ENCODE peak calls at places on chromosomes 11 and 22, in five cellular contexts. Q is HL-60, E is heart right ventricle, O is neural progenitor cell, H is cardiac muscle cell. B is an unnamed sample.

GRCh38 chr11:72932132-72932570 is 117.9 kb downstream of the ATG16L2 start:
- DNase-seq in Q (no peak), H (peak; percentile 67), O (no peak), E (no peak), B (no peak)

GRCh38 chr11:35602979-35603378 is 15.3 kb upstream of the FJX1 start:
- DNase-seq in H (no peak), E (no peak), O (no peak), Q (no peak), B (no peak)

GRCh38 chr11:125062931-125063428 is at the start of gene SLC37A2:
- DNase-seq in E (peak; percentile 58), Q (peak; percentile 78), H (peak; percentile 68), O (peak; percentile 90), B (no peak)

GRCh38 chr11:58254936-58255335 is 13.1 kb downstream of the OR10W1 start:
- DNase-seq in E (no peak), O (no peak), H (no peak), Q (no peak), B (no peak)

GRCh38 chr11:86183694-86184093 is 60.9 kb upstream of the EED start:
- DNase-seq in O (no peak), H (peak; percentile 43), Q (no peak), E (no peak), B (no peak)

GRCh38 chr11:2807801-2808241 is 77.8 kb downstream of the CDKN1C start:
- DNase-seq in O (no peak), E (no peak), H (no peak), Q (no peak), B (no peak)

GRCh38 chr11:4491878-4492606 is 9.6 kb downstream of the OR52K1 start:
- DNase-seq in H (no peak), E (no peak), Q (no peak), O (no peak), B (no peak)

GRCh38 chr22:47012589-47013365 is 250.3 kb downstream of the TBC1D22A start:
- DNase-seq in Q (no peak), E (no peak), H (peak; percentile 16), O (no peak), B (no peak)

GRCh38 chr11:46695345-46696211 is 4.8 kb downstream of the ARHGAP1 start:
- DNase-seq in O (no peak), H (no peak), E (no peak), Q (no peak), B (no peak)

GRCh38 chr22:36850016-36850415 is 10.8 kb upstream of the NCF4 start:
- DNase-seq in E (no peak), Q (no peak), H (no peak), O (no peak), B (no peak)

GRCh38 chr22:19497245-19497644 is 17.5 kb downstream of the CDC45 start:
- DNase-seq in E (no peak), O (no peak), Q (no peak), H (peak; percentile 90), B (no peak)

GRCh38 chr11:108501396-108501795 is 3.2 kb upstream of the POGLUT3 start:
- DNase-seq in O (no peak), Q (no peak), E (no peak), H (no peak), B (no peak)

GRCh38 chr11:8219257-8220021 is 44.2 kb downstream of the LMO1 start:
- DNase-seq in E (no peak), O (peak; percentile 72), H (peak; percentile 69), Q (peak; percentile 13), B (no peak)

GRCh38 chr11:72793081-72793451 is 781 bp downstream of the STARD10 start:
- DNase-seq in O (peak; percentile 27), H (no peak), Q (no peak), E (no peak), B (no peak)

GRCh38 chr11:2458321-2458720 is 13.5 kb downstream of the KCNQ1 start:
- DNase-seq in O (no peak), Q (no peak), E (no peak), H (no peak), B (no peak)

GRCh38 chr11:91091564-91091963 is 868.7 kb upstream of the CHORDC1 start:
- DNase-seq in O (no peak), E (no peak), Q (no peak), H (no peak), B (no peak)

GRCh38 chr22:27573280-27573711 is 228.3 kb downstream of the MN1 start:
- DNase-seq in E (no peak), Q (no peak), O (peak; percentile 19), H (no peak), B (no peak)

GRCh38 chr11:31641477-31642062 is 132.0 kb downstream of the ELP4 start:
- DNase-seq in E (peak; percentile 4), Q (no peak), O (peak; percentile 74), H (peak; percentile 48), B (no peak)

GRCh38 chr22:19632671-19633148 is 81.6 kb upstream of the SEPTIN5 start:
- DNase-seq in Q (no peak), O (no peak), E (no peak), H (no peak), B (no peak)

GRCh38 chr11:9789919-9790318 is 126.0 kb downstream of the SWAP70 start:
- DNase-seq in H (no peak), Q (no peak), O (no peak), E (no peak), B (no peak)

GRCh38 chr11:99142237-99142636 is 121.5 kb downstream of the CNTN5 start:
- DNase-seq in O (no peak), Q (no peak), H (no peak), E (no peak), B (no peak)

GRCh38 chr11:1572200-1573076 is at the start of gene DUSP8:
- DNase-seq in O (peak; percentile 92), H (peak; percentile 84), Q (peak; percentile 56), E (peak; percentile 94), B (peak; percentile 93)

GRCh38 chr11:131463162-131463561 is 92.7 kb downstream of the NTM start:
- DNase-seq in Q (no peak), H (no peak), E (no peak), O (no peak), B (no peak)

GRCh38 chr11:120563698-120564572 is 52.4 kb downstream of the GRIK4 start:
- DNase-seq in O (peak; percentile 88), Q (no peak), H (peak; percentile 51), E (peak; percentile 32), B (peak; percentile 86)

GRCh38 chr11:120562806-120563425 is 51.4 kb downstream of the GRIK4 start:
- DNase-seq in E (peak; percentile 44), H (peak; percentile 20), O (no peak), Q (no peak), B (no peak)

GRCh38 chr11:120565436-120566155 is 54.0 kb downstream of the GRIK4 start:
- DNase-seq in Q (no peak), O (no peak), H (no peak), E (no peak), B (no peak)

GRCh38 chr11:120566176-120566575 is 54.6 kb downstream of the GRIK4 start:
- DNase-seq in E (no peak), O (no peak), H (peak; percentile 17), Q (no peak), B (no peak)

GRCh38 chr11:120564573-120565301 is 53.2 kb downstream of the GRIK4 start:
- DNase-seq in O (peak; percentile 74), H (peak; percentile 56), Q (no peak), E (peak; percentile 51), B (peak; percentile 74)
- H3K27ac ChIP-seq in O (no peak overlapping the region), H (no peak overlapping the region), Q (no peak overlapping the region), E (peak overlapping the region; percentile 49), B (peak overlapping the region; percentile 95)

GRCh38 chr22:39569066-39569465 is 1.5 kb upstream of the CACNA1I start:
- DNase-seq in E (no peak), O (no peak), H (no peak), Q (no peak), B (no peak)

GRCh38 chr22:39565414-39565944 is 5.1 kb upstream of the CACNA1I start:
- DNase-seq in E (no peak), Q (no peak), H (no peak), O (no peak), B (no peak)

GRCh38 chr22:39570226-39570625 is 327 bp upstream of the CACNA1I start:
- DNase-seq in E (no peak), H (no peak), Q (no peak), O (no peak), B (no peak)

GRCh38 chr22:39568278-39568981 is 2.1 kb upstream of the CACNA1I start:
- DNase-seq in E (no peak), H (no peak), Q (no peak), O (no peak), B (no peak)

DNA sequence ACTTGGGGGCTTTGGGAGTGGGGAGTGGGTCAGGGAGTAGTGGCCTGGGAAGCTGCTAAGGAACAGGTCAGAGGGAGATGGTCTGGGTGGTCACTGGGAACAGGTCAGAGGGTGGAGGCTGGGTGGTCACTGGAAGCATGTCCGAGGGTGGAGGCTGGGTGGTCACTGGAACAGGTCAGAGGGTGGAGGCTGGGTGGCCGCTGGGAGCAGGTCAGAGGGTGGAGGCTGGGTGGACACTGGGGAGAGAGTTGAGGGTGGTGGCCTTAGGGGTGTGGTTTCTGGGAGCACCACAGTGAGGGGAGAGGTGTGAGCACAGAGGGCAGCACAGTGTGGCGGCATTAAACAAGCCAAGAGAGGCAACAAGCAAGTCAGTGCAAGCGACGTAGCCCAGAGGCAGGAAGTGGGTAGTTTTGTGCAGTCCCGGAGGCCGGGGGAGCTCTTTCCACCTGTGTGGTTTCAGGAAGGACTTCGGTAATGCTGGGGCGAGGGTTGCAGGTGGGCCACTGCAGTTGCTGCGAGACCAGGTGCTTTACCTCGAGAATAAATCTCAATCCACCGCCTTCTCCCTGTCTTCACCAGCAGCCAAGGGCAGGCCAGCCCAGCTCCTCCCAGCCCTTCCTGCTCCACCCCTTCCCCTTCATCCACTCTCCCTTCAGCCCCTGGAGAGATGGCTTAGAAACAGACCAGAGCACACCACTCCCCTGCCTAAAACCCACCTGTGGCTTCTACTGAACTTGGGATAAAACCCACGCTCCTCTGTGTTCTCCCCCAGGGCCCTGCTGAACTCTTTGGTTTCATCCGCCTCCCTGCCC is 3.2 kb upstream of the CACNA1I start:
- DNase-seq in Q (no peak), E (no peak), H (no peak), O (no peak), B (no peak)
- H3K4me3 ChIP-seq in Q (no peak overlapping the region), E (no peak overlapping the region), H (no peak overlapping the region), O (no peak overlapping the region), B (no peak overlapping the region)

DNA sequence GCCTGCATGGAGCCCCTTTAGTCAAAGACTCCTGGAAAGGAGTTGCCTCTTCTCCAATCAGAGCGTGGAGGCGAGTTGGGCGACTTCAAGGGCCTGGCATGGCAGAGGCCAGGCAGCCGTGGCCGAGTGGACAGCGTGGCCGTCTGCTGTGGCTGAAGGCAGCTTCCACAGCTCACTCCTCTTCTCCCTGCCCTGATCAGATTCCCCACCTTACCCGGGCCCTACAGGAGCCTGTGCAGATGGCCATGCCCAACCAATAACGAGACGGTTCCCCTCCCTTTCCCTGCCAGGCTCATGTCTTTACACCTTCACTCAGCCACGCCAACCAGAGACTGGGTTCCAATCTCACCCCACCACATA is 20.0 kb upstream of the SLC22A12 start:
- DNase-seq in Q (no peak), H (no peak), E (no peak), O (no peak), B (peak; percentile 18)
- H3K27ac ChIP-seq in Q (no peak overlapping the region), H (no peak overlapping the region), E (no peak overlapping the region), O (no peak overlapping the region), B (no peak overlapping the region)

GRCh38 chr11:118153516-118153915 is 893 bp upstream of the SCN4B start:
- DNase-seq in H (no peak), O (no peak), E (no peak), Q (no peak), B (no peak)

GRCh38 chr11:118156531-118157185 is 4.0 kb upstream of the SCN4B start:
- DNase-seq in H (no peak), O (peak; percentile 52), Q (no peak), E (no peak), B (no peak)

GRCh38 chr11:118153976-118154375 is 1.4 kb upstream of the SCN4B start:
- DNase-seq in H (no peak), O (no peak), Q (no peak), E (no peak), B (no peak)

GRCh38 chr11:118155781-118156530 is 3.3 kb upstream of the SCN4B start:
- DNase-seq in E (no peak), Q (no peak), H (no peak), O (no peak), B (no peak)

GRCh38 chr11:118157186-118157895 is 4.7 kb upstream of the SCN4B start:
- DNase-seq in E (no peak), O (no peak), H (no peak), Q (no peak), B (no peak)
- H3K4me3 ChIP-seq in E (no peak overlapping the region), O (peak overlapping the region; percentile 43), H (no peak overlapping the region), Q (no peak overlapping the region), B (no peak overlapping the region)